ENCODE peak calls at places on chromosomes 13 and 19, in eight cellular contexts. V is A549; Z is breast epithelium; J is fibroblast of lung; G is left lung; F is CD8-positive, alpha-beta memory T cell; Q is PC-3; B is CD8-positive, alpha-beta T cell. M is an unnamed sample.

GRCh38 chr13:43157796-43158195 is 134.4 kb downstream of the DNAJC15 start:
- DNase-seq in J (peak), Q (no peak), G (no peak), F (no peak), B (no peak), Z (no peak), V (no peak), M (no peak)

GRCh38 chr19:15583346-15583745 is 31.7 kb upstream of the CYP4F8 start:
- DNase-seq in V (no peak), G (no peak), B (no peak), F (no peak), Z (no peak), Q (no peak), J (no peak), M (no peak)

GRCh38 chr19:15463865-15464371 is 426 bp downstream of the RASAL3 start:
- DNase-seq in Q (no peak), J (no peak), G (peak), Z (no peak), B (peak), F (peak), V (no peak), M (no peak)

GRCh38 chr13:50116430-50116973 is 101.3 kb downstream of the KCNRG start:
- DNase-seq in B (no peak), Q (peak), Z (no peak), G (no peak), V (no peak), F (no peak), J (no peak), M (no peak)

GRCh38 chr19:49421039-49421877 is 2.0 kb downstream of the PTH2 start:
- DNase-seq in F (no peak), Z (peak), G (peak), Q (peak), J (peak), V (no peak), B (no peak), M (peak)

GRCh38 chr19:57771417-57771816 is 1.9 kb downstream of the ZNF586 start:
- DNase-seq in G (no peak), Z (no peak), F (no peak), B (no peak), J (no peak), V (no peak), Q (no peak), M (no peak)

GRCh38 chr13:23323946-23324709 is 109.4 kb downstream of the SACS start:
- DNase-seq in G (no peak), Q (peak), Z (no peak), J (peak), V (no peak), B (no peak), F (no peak), M (no peak)

GRCh38 chr13:30802953-30803478 is 67.7 kb downstream of the ALOX5AP start:
- DNase-seq in F (peak), G (peak), V (peak), J (peak), Q (peak), B (peak), Z (peak), M (peak)

GRCh38 chr19:16325671-16326400 is 1.2 kb downstream of the KLF2 start:
- DNase-seq in Q (no peak), J (peak), B (peak), V (peak), F (peak), G (peak), Z (no peak), M (no peak)

GRCh38 chr13:30871713-30872029 is 34.4 kb upstream of the MEDAG start:
- DNase-seq in G (no peak), F (no peak), Q (no peak), Z (no peak), B (no peak), V (no peak), J (no peak), M (no peak)

GRCh38 chr19:51539821-51540366 is 8.4 kb upstream of the SIGLEC6 start:
- DNase-seq in Q (no peak), G (no peak), B (no peak), J (no peak), Z (no peak), F (no peak), V (no peak), M (no peak)

GRCh38 chr13:76828316-76828741 is 57.9 kb downstream of the KCTD12 start:
- DNase-seq in G (no peak), F (no peak), B (no peak), Q (no peak), V (no peak), Z (no peak), J (no peak), M (no peak)

GRCh38 chr13:29105779-29106178 is 285.6 kb downstream of the MTUS2 start:
- DNase-seq in G (no peak), F (no peak), B (no peak), Z (no peak), Q (no peak), V (peak), J (no peak), M (no peak)

GRCh38 chr19:36973021-36973843 is 57.1 kb downstream of the ZNF568 start:
- DNase-seq in B (peak), G (peak), F (peak), J (peak), V (no peak), Q (no peak), Z (peak), M (peak)

GRCh38 chr19:32388393-32388724 is 17.2 kb upstream of the DPY19L3 start:
- DNase-seq in Z (no peak), F (no peak), B (no peak), G (no peak), V (no peak), J (no peak), Q (no peak), M (no peak)

GRCh38 chr19:5621945-5622464 is 571 bp downstream of the SAFB2 start:
- DNase-seq in Z (peak), B (peak), F (peak), G (no peak), V (no peak), Q (peak), J (no peak), M (no peak)

GRCh38 chr13:105848494-105848893 is 687.0 kb downstream of the EFNB2 start:
- DNase-seq in G (no peak), B (no peak), Z (no peak), F (no peak), V (no peak), J (peak), Q (no peak), M (no peak)

GRCh38 chr19:57769345-57770131 is at the start of gene ZNF586:
- DNase-seq in Q (peak), G (peak), V (peak), B (peak), Z (peak), J (peak), F (peak), M (peak)

GRCh38 chr19:16429066-16429758 is 42.6 kb downstream of the EPS15L1 start:
- DNase-seq in J (no peak), V (no peak), Z (peak), Q (peak), G (no peak), B (no peak), F (no peak), M (peak)

GRCh38 chr13:28714651-28715050 is 4.1 kb downstream of the SLC46A3 start:
- DNase-seq in F (no peak), V (no peak), G (no peak), Z (no peak), B (no peak), Q (no peak), J (no peak), M (no peak)

GRCh38 chr13:26494591-26494990 is 62.9 kb upstream of the WASF3 start:
- DNase-seq in Q (no peak), J (no peak), F (no peak), V (no peak), G (no peak), Z (no peak), B (no peak), M (no peak)

GRCh38 chr13:51125495-51126226 is 14.6 kb upstream of the C13orf42 start:
- DNase-seq in B (no peak), Q (peak), F (no peak), Z (no peak), V (peak), G (no peak), J (peak), M (no peak)

GRCh38 chr13:37453246-37453645 is 145.3 kb downstream of the POSTN start:
- DNase-seq in Q (no peak), J (peak), Z (no peak), V (no peak), G (no peak), F (no peak), B (no peak), M (no peak)

GRCh38 chr19:51364200-51365106 is 1.7 kb downstream of the ETFB start:
- DNase-seq in Z (no peak), J (no peak), V (peak), F (no peak), B (no peak), Q (peak), G (no peak), M (no peak)

GRCh38 chr13:33257786-33258185 is 27.8 kb downstream of the STARD13 start:
- DNase-seq in V (no peak), Q (no peak), Z (no peak), B (no peak), J (no peak), F (no peak), G (no peak), M (no peak)

GRCh38 chr13:65302691-65303090 is 1927.4 kb downstream of the PCDH9 start:
- DNase-seq in V (no peak), F (no peak), J (no peak), G (no peak), B (no peak), Q (no peak), Z (no peak), M (no peak)

GRCh38 chr13:45370922-45371406 is 30.0 kb upstream of the TPT1 start:
- DNase-seq in F (peak), Q (peak), B (peak), V (peak), J (peak), G (peak), Z (peak), M (no peak)

GRCh38 chr13:98411013-98411412 is 165.9 kb downstream of the STK24 start:
- DNase-seq in B (no peak), G (no peak), V (no peak), Z (no peak), J (no peak), F (no peak), Q (no peak), M (no peak)

GRCh38 chr13:78589206-78589605 is 14.1 kb downstream of the POU4F1 start:
- DNase-seq in Q (peak), Z (no peak), F (no peak), J (peak), B (no peak), G (peak), V (no peak), M (no peak)

GRCh38 chr19:48992571-48993174 is 436 bp downstream of the GYS1 start:
- DNase-seq in J (no peak), F (no peak), B (no peak), G (no peak), Q (no peak), V (no peak), Z (no peak), M (no peak)

GRCh38 chr19:58394821-58395219 is 636 bp upstream of the RNF225 start:
- DNase-seq in B (no peak), J (no peak), G (no peak), Z (no peak), Q (peak), V (peak), F (no peak), M (no peak)

GRCh38 chr13:112842931-112843391 is 126.1 kb upstream of the MCF2L start:
- DNase-seq in F (no peak), J (no peak), V (no peak), B (no peak), Z (no peak), G (no peak), Q (no peak), M (no peak)

GRCh38 chr19:13920940-13921744 is 15.1 kb downstream of the CC2D1A start:
- DNase-seq in V (peak), Z (no peak), B (no peak), G (no peak), J (peak), F (no peak), Q (peak), M (no peak)

GRCh38 chr13:100872761-100873160 is 198.2 kb upstream of the TMTC4 start:
- DNase-seq in J (no peak), V (no peak), Z (no peak), G (no peak), B (no peak), Q (no peak), F (no peak), M (no peak)

GRCh38 chr19:31141301-31141700 is 207.9 kb downstream of the TSHZ3 start:
- DNase-seq in B (no peak), V (no peak), J (peak), Z (no peak), Q (no peak), G (no peak), F (no peak), M (no peak)

GRCh38 chr19:32566246-32566830 is 14.7 kb upstream of the PDCD5 start:
- DNase-seq in B (no peak), Q (no peak), G (no peak), V (no peak), Z (no peak), J (no peak), F (no peak), M (no peak)

GRCh38 chr19:18300930-18301717 is 19.7 kb upstream of the JUND start:
- DNase-seq in Z (no peak), B (no peak), V (peak), F (no peak), G (peak), Q (peak), J (peak), M (peak)

GRCh38 chr19:16934489-16934888 is 45.7 kb downstream of the F2RL3 start:
- DNase-seq in F (no peak), V (no peak), B (no peak), J (no peak), G (no peak), Z (no peak), Q (no peak), M (no peak)

GRCh38 chr19:37329686-37330085 is 41.2 kb upstream of the ZNF527 start:
- DNase-seq in V (peak), B (no peak), J (no peak), G (no peak), Q (peak), Z (no peak), F (no peak), M (no peak)

GRCh38 chr13:108269601-108270328 is at the start of gene TNFSF13B:
- DNase-seq in V (peak), Z (no peak), F (peak), B (peak), J (peak), Q (no peak), G (peak), M (no peak)

GRCh38 chr13:108272333-108272732 is 2.8 kb downstream of the TNFSF13B start:
- DNase-seq in V (no peak), Q (no peak), J (peak), B (no peak), Z (no peak), G (no peak), F (no peak), M (no peak)

GRCh38 chr13:108267338-108267737 is 2.2 kb upstream of the TNFSF13B start:
- DNase-seq in G (no peak), V (no peak), J (no peak), Q (no peak), Z (no peak), B (no peak), F (no peak), M (no peak)

GRCh38 chr13:108268713-108269112 is 805 bp upstream of the TNFSF13B start:
- DNase-seq in F (no peak), B (no peak), V (no peak), Z (no peak), G (no peak), J (no peak), Q (no peak), M (no peak)

GRCh38 chr13:108270442-108270841 is 924 bp downstream of the TNFSF13B start:
- DNase-seq in B (no peak), Q (no peak), Z (no peak), G (no peak), J (no peak), V (no peak), F (no peak), M (no peak)
- H3K4me3 ChIP-seq in B (peak), Q (no peak), Z (peak), G (peak), J (peak), V (no peak), F (peak), M (peak)

GRCh38 chr13:109998808-109999528 is 212.6 kb upstream of the IRS2 start:
- DNase-seq in B (no peak), Q (peak), G (no peak), J (peak), F (no peak), V (peak), Z (no peak), M (no peak)
- H3K27ac ChIP-seq in B (no peak), Q (peak), G (no peak), J (no peak), F (no peak), V (peak), Z (no peak), M (no peak)

DNA sequence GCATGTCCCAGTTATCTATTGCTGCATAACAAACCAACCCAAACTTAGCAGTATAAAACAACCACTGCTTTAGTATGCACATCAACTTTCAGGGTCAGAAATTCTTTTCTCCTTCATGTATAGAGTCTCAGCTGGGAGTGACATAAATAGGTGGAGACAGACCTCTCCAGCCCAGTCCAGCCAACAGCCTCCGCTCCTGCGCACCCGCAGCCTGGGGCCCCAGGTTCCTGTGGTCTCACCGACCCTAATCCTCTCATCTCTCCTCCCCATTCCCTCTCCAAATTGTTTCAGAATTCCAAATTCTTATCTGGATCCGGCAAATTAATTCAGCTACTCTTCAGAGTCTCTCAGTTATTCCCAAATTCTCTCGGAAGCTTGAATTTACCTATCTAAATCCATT is 522 bp upstream of the ATP12A start:
- DNase-seq in Z (no peak), F (no peak), G (no peak), J (no peak), V (no peak), B (no peak), Q (no peak), M (no peak)
- H3K4me3 ChIP-seq in Z (peak), F (peak), G (no peak), J (no peak), V (no peak), B (peak), Q (peak), M (no peak)

GRCh38 chr19:33819875-33820781 is 23.5 kb downstream of the KCTD15 start:
- DNase-seq in F (no peak), Z (peak), J (peak), V (peak), Q (peak), G (peak), B (peak), M (peak)
- H3K27ac ChIP-seq in F (no peak), Z (peak), J (peak), V (peak), Q (peak), G (peak), B (no peak), M (peak)

GRCh38 chr19:1263198-1263597 is 5.9 kb upstream of the CIRBP start:
- DNase-seq in Q (no peak), V (no peak), G (no peak), J (no peak), Z (no peak), F (no peak), B (no peak), M (no peak)

GRCh38 chr19:1262687-1263123 is 6.4 kb upstream of the CIRBP start:
- DNase-seq in Z (peak), F (no peak), B (no peak), Q (no peak), J (no peak), G (no peak), V (no peak), M (no peak)

GRCh38 chr19:1261512-1261862 is 7.6 kb upstream of the CIRBP start:
- DNase-seq in G (no peak), Z (no peak), F (peak), B (no peak), J (no peak), V (peak), Q (no peak), M (no peak)

GRCh38 chr19:1260749-1261511 is 8.2 kb upstream of the CIRBP start:
- DNase-seq in Z (peak), F (peak), G (peak), Q (peak), J (peak), B (peak), V (peak), M (peak)

DNA sequence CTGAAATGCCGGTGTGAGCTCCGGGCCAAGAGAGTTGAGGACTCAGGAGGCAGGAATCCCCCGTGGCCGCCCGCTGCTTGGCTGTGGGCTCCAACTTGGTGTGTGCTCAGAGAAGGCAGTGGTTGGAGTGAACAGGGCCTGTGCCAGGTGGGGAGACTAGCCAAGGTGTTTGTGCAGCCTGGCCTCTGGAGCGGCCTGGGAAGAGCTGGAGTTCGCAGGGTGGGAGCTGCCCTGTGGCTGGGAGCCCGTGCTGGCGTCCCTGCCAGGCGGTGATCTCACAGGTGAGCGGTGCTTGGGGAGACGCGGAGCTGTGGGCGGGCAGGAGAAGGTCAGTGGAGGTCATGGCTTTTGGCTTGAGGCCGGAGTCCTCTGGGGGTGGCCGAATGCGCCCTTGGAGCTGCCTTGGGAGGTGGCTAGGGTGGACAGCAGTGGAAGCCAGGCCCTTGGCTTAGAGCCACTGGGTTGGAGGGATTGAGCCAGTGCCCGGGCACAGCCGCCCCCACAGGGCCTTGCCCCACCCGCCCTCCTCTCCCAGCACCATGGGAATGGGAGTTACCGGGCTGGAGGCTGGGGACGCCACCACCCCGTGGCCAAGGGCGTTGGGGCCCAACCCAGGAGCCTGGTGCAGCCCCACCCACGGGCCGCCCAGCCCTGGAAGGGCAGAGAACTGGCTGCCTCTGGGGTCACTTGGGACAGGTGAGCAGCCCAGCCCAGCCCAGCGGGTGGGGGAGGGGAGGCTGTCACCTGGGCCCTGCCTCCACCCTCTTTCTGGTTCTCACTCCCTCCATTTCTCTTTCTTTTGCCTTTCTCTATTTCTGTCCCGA is 7.1 kb upstream of the CIRBP start:
- DNase-seq in Q (peak), Z (peak), F (no peak), J (peak), G (peak), B (no peak), V (peak), M (peak)
- H3K4me3 ChIP-seq in Q (peak), Z (peak), F (peak), J (peak), G (peak), B (peak), V (peak), M (peak)

M was measured in ascending aorta.